ENCODE peak calls at places on chromosome 10, in four cellular contexts. R is H9, H is uterus, B is cardiac fibroblast. K is an unnamed sample.

GRCh38 chr10:93746844-93747284 is 10.9 kb upstream of the LGI1 start:
- DNase-seq in B (peak; percentile 87), R (peak; percentile 86), H (no peak), K (no peak)

GRCh38 chr10:96377816-96378294 is 19.1 kb upstream of the OPALIN start:
- DNase-seq in B (no peak), H (peak; percentile 88), R (no peak), K (no peak)

GRCh38 chr10:100238429-100238828 is 9.0 kb upstream of the CHUK start:
- DNase-seq in H (no peak), R (no peak), B (no peak), K (no peak)

GRCh38 chr10:118253397-118253796 is 88.7 kb downstream of the FAM204A start:
- DNase-seq in H (no peak), B (no peak), R (no peak), K (no peak)

GRCh38 chr10:130111115-130111847 is 651 bp upstream of the C10orf143 start:
- DNase-seq in H (peak; percentile 95), B (peak; percentile 98), R (peak; percentile 98), K (peak; percentile 90)

GRCh38 chr10:3107426-3107961 is 40.1 kb downstream of the PFKP start:
- DNase-seq in B (peak; percentile 96), R (no peak), H (peak; percentile 75), K (no peak)

GRCh38 chr10:102261842-102262241 is 16.5 kb downstream of the GBF1 start:
- DNase-seq in H (no peak), R (no peak), B (no peak), K (no peak)

GRCh38 chr10:50554381-50554994 is 69.3 kb downstream of the SGMS1 start:
- DNase-seq in R (no peak), B (no peak), H (no peak), K (peak; percentile 8)

GRCh38 chr10:67666416-67667043 is 29.5 kb downstream of the CTNNA3 start:
- DNase-seq in B (peak; percentile 63), H (no peak), R (no peak), K (no peak)

GRCh38 chr10:123704812-123705211 is 38.7 kb downstream of the GPR26 start:
- DNase-seq in R (no peak), B (no peak), H (no peak), K (no peak)

GRCh38 chr10:19247843-19248242 is 199.2 kb downstream of the MALRD1 start:
- DNase-seq in R (no peak), B (no peak), H (no peak), K (no peak)

DNA sequence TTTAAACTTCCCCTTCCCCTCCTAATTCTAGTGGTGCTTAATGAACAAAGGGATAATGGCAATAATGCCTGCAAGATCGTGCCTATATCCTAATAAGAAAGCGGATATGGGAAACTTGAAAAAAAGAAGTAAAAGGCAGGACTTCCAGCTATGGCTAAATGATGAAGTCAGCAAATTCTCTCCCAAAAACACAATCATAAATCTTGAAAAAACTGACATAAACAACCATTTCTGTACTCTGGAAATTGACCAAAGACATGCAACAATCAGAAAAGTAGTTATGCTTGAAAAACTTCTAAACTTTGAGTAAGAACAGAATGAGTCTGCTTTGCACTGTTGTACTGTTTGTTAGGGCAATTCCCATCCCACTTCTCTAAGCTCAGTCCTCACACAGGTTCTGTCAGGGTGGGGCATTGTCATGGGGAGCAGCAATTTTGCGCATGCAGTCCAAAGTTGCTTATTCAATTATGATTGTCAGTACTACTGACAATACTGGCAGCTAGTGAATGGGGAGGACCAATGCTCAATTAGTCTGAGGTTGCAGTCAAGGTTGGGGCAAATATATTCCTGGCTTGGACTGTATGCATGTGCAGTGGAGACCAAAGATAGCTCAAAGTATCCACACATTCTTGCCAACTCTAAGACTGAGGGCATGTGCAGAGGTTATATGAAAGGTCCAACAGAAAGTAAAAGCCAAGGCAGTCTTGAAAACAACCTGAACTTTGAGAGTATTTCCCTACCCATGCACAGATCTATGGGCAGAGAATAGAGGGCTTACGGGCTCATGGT is 34.1 kb upstream of the ARHGAP22 start:
- DNase-seq in H (no peak), R (no peak), B (no peak), K (no peak)
- TF ChIP-seq CTCF in H (no peak), R (no peak), B (no peak), K (no peak)

DNA sequence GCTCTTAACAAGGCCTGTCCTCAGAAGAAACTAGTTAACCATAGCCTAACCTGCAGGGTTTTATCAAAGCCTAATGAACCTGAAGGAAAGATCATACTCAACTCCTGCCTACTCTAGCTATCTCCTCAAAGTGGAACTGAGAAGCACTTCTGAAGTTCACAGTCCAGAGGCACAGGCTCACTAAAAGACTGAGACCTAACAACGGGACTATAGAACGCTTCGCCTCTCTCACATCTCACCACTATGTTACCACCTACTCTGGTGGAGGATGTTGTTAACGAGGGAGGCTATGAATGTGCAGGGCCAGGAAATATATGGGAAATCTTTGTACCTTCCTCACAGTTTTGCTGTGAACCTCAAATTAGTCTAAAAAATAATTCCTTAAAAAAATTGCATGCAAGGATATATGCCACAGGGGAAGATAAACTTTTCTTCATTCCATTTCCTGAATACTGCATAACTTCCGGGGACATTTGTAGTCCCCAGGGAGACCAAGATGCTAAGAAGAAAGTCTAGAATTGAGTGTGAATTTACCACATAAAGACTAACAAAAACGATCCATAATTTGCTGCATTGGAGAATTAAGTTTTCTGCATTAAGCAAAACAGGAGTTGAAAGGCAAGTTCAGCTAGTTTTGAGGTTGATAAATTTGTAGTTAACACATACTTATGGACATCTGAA is 21.6 kb downstream of the LIPJ start:
- DNase-seq in R (no peak), B (no peak), H (no peak), K (no peak)
- TF ChIP-seq CTCF in R (no peak), B (no peak), H (no peak), K (no peak)

GRCh38 chr10:132264306-132264950 is 43.3 kb downstream of the STK32C start:
- DNase-seq in H (no peak), B (no peak), R (no peak), K (no peak)
- TF ChIP-seq CTCF in H (no peak), B (no peak), R (no peak), K (no peak)

DNA sequence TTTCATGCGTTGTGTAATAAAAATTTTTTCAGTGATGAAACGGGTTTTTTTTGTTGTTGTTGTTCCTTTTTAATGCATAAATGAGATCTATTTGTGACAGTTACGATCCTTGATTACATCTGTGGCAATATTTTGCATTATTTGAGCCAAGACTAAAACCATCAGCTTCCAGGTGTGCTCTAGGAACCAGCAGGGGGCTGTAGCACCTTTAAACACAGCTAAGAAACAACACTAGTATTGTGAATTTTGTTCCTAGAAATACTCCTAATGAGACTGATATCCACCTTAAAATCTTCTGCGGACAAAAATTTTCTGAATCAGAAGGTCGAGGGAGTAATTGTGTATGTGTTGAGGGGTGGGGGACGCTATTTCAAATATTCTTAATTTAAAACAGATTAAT is 52.6 kb downstream of the FGFBP3 start:
- DNase-seq in B (peak; percentile 33), H (no peak), R (no peak), K (no peak)
- TF ChIP-seq CTCF in B (peak; percentile 34), H (peak; percentile 16), R (peak; percentile 58), K (peak; percentile 42)

GRCh38 chr10:49393757-49394156 is 2.1 kb downstream of the DRGX start:
- DNase-seq in R (no peak), H (no peak), B (no peak), K (no peak)
- TF ChIP-seq CTCF in R (peak; percentile 49), H (no peak), B (peak; percentile 9), K (no peak)

DNA sequence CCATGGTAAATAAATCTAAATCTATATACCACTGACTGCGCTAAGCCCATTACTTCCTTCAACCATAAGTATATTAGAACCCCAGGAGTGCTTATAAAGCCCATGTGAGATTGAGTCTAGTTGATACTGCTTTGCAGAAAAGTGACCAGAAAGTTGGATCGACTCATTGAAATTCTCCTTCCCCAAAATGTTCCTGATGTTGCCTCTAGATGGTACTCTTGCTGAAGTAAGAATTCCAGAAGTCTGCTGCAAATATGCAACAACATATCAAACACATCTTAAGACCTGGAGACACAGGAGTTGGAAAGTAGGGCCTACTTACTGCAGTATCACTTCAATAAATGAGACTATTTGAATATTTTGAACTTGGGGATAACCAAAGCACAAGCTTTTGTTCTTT is 550.8 kb downstream of the IPMK start:
- DNase-seq in R (no peak), B (peak; percentile 72), H (no peak), K (no peak)
- TF ChIP-seq CTCF in R (peak; percentile 68), B (peak; percentile 64), H (no peak), K (peak; percentile 11)

DNA sequence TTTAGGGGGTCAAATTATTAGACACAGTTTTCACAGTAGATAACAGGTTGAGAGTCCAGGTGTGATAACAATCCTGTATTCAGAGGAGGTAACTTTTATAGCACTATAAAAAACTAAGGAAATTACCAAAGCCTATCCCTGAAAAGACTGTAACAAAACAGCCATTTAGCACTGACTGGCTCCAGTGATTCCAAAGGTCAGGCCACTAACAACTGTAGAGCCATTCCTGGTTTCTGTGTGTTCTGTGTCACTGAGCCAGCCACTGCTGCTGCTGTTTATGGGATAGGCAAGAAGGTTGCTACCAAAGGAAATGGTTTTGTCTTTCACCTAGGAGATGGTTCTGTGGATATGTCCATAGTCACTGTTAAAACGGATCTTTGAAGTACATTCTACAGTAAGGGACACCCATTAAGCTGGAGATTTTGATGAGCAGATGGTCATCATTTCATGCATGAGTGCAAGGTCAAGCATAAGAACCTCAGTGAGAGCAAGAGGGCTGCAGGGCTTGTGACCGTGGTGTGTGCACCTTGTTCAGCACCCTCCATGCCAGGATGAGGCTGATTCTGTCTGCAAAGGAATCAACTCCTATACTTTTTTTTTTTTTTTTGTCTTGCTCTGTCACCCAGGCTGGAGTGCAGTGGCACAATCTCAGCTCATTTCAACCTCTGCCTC is 17.5 kb downstream of the PDSS1 start:
- DNase-seq in H (no peak), R (no peak), B (no peak), K (no peak)
- TF ChIP-seq CTCF in H (no peak), R (no peak), B (no peak), K (no peak)

DNA sequence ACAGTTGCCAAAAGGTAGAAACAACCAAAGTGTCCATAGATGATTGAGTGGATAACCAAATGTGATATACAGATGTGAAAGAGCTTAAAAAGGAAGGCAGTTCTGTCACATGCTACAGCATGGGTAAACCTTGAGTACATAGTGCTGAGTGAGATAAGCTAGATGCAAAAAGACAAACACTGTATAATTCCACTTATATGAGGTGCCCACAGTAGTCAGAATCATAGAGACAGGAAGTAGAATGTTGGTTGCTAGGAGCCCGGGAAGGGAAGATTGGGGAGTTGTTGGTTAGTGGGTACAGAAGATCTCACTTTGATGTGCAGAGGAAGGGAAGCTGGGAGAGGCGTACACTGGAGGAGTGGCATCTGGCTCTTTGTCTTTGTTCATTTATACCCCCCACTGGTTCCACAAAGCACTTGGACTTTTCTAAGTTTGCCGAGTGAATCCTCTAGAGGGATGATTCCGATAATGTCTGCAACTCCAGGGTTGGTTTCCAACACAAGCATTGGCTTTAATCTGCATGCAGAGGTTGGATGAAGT is 39.4 kb downstream of the TSPAN14 start:
- DNase-seq in R (no peak), H (no peak), B (peak; percentile 93), K (no peak)
- TF ChIP-seq CTCF in R (no peak), H (no peak), B (no peak), K (no peak)

K was measured in nephron progenitor cell.